ENCODE peak calls at places on chromosomes 6 and 20, in four cellular contexts. O is cardiac muscle cell, I is GM12878, H is brain microvascular endothelial cell. Q is an unnamed sample.

GRCh38 chr20:4740774-4741431 is 19.2 kb downstream of the PRND start:
- DNase-seq in H (peak; percentile 42), I (no peak), O (peak; percentile 64), Q (peak; percentile 63)

GRCh38 chr20:51350941-51351631 is 191.4 kb downstream of the NFATC2 start:
- DNase-seq in O (no peak), I (no peak), H (peak; percentile 98), Q (no peak)

GRCh38 chr6:354631-355280 is 36.8 kb upstream of the IRF4 start:
- DNase-seq in H (no peak), O (no peak), I (no peak), Q (no peak)

GRCh38 chr6:137738197-137738596 is 128.9 kb upstream of the TNFAIP3 start:
- DNase-seq in H (peak; percentile 97), O (no peak), I (no peak), Q (no peak)

GRCh38 chr6:17035257-17035757 is 66.5 kb upstream of the STMND1 start:
- DNase-seq in H (no peak), O (no peak), I (no peak), Q (no peak)

GRCh38 chr6:73579851-73580246 is 59.0 kb upstream of the EEF1A1 start:
- DNase-seq in O (no peak), I (peak; percentile 15), H (peak; percentile 76), Q (peak; percentile 55)

GRCh38 chr6:124964084-124964763 is 2.0 kb downstream of the RNF217 start:
- DNase-seq in O (no peak), I (no peak), H (no peak), Q (no peak)

GRCh38 chr20:10463622-10464021 is 28.5 kb downstream of the SLX4IP start:
- DNase-seq in O (no peak), H (no peak), I (no peak), Q (no peak)

GRCh38 chr20:53959849-53960585 is 110.4 kb downstream of the BCAS1 start:
- DNase-seq in O (no peak), I (no peak), H (peak; percentile 44), Q (no peak)

GRCh38 chr20:23094927-23095326 is 8.8 kb upstream of the CD93 start:
- DNase-seq in I (no peak), H (no peak), O (no peak), Q (no peak)

GRCh38 chr6:1024587-1024986 is 287.3 kb upstream of the FOXQ1 start:
- DNase-seq in H (peak; percentile 79), I (no peak), O (no peak), Q (no peak)

GRCh38 chr6:5707646-5708045 is 299.1 kb downstream of the NRN1 start:
- DNase-seq in H (no peak), I (no peak), O (no peak), Q (no peak)

GRCh38 chr6:5710516-5710915 is 296.2 kb downstream of the NRN1 start:
- DNase-seq in I (no peak), O (no peak), H (no peak), Q (no peak)

GRCh38 chr6:5705256-5705655 is 301.5 kb downstream of the NRN1 start:
- DNase-seq in I (no peak), O (no peak), H (no peak), Q (no peak)

GRCh38 chr6:5701086-5701661 is 305.6 kb downstream of the NRN1 start:
- DNase-seq in H (no peak), O (no peak), I (no peak), Q (no peak)

DNA sequence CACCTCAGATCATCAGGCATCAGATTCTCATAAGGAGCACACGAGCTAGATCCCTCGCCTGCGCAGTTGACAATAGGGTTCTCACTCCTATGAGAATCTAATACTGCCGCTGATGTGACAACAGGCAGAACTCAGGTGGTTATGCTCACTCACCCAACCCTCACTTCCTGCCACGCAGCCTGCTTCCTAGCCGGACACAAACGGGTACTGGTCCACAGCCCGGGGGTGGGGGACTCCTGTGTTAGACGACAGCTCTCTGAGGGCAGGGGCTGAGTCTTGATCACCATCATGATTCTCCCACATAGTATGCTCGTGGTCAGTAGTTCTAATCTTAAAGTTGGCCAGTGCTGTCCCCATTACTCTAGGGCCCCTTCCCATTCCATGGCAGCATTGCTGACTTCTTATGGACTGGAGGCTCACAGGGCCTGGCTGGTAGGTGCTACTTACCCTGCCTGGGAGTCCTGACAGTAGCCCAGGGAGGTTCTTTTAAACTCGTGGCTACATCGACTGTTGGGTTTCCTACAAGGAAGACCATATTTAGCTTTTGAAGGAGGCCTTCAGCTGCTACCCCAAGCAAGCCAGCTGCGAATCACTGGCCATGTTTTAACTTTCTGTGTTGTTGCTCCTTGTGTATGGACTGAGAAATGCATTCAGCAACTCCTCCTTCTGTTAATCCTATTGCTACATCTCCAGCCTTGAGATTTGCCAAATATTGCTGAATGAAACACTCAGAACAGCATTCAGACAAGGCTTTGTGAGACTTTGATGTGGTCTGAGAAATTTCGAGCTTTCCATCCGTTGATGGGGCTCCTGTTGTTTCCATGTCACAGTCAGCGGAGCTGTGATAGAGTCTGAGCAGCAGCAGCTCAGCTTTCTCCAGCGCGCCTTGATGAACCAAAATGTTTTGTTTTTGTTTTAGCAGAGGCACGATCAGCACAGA is 300.4 kb downstream of the NRN1 start:
- DNase-seq in O (no peak), I (no peak), H (no peak), Q (no peak)
- H3K4me3 ChIP-seq in O (no peak overlapping the region), I (no peak overlapping the region), H (no peak overlapping the region), Q (no peak overlapping the region)

GRCh38 chr6:169961772-169962561 is 210.5 kb downstream of the ERMARD start:
- DNase-seq in O (peak; percentile 60), I (no peak), H (no peak), Q (no peak)
- TF ChIP-seq CTCF in O (peak; percentile 62), I (peak; percentile 4), H (no peak), Q (no peak)

GRCh38 chr6:31174378-31174777 is 3.9 kb upstream of the POU5F1 start:
- DNase-seq in O (no peak), I (no peak), H (no peak), Q (no peak)
- H3K4me3 ChIP-seq in O (no peak overlapping the region), I (no peak overlapping the region), H (no peak overlapping the region), Q (no peak overlapping the region)

DNA sequence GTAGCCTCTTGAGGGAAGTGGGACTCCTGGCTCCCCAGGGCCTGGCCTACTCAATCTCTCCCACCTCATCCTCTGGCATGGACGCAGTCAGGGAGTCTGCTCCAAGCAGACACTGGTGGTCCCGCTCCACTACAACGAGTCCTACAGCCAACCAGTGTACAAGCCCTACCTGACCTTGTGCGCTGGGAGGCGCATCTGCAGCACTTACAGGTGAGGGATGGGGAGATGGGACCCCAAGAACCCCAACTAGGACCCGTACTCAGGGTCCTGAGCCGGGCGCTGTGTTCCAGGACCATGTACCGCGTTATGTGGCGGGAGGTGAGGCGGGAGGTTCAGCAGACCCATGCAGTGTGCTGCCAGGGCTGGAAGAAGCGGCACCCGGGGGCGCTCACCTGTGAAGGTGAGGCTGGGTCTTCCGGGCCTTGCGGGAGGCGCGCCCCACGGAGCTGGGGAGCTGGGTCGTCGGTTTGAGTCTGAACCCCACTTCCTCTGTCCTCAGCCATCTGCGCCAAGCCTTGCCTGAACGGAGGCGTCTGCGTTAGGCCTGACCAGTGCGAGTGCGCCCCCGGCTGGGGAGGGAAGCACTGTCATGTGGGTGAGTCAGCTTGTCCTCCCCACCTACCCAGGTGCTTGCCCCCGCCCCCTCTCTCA is 2.1 kb downstream of the EGFL8 start:
- DNase-seq in H (no peak), O (no peak), I (no peak), Q (no peak)
- TF ChIP-seq CTCF in H (peak; percentile 49), O (peak; percentile 4), I (no peak), Q (no peak)

GRCh38 chr6:164925681-164926530 is 383.5 kb downstream of the C6orf118 start:
- DNase-seq in H (no peak), I (no peak), O (no peak), Q (no peak)

GRCh38 chr6:164926686-164927085 is 382.7 kb downstream of the C6orf118 start:
- DNase-seq in O (no peak), H (no peak), I (no peak), Q (no peak)

GRCh38 chr6:164928366-164929154 is 380.8 kb downstream of the C6orf118 start:
- DNase-seq in O (no peak), I (no peak), H (no peak), Q (no peak)

GRCh38 chr6:164928041-164928321 is 381.4 kb downstream of the C6orf118 start:
- DNase-seq in O (no peak), I (no peak), H (no peak), Q (no peak)

GRCh38 chr6:164927288-164928040 is 381.9 kb downstream of the C6orf118 start:
- DNase-seq in O (peak; percentile 77), H (peak; percentile 52), I (no peak), Q (peak; percentile 61)
- H3K4me3 ChIP-seq in O (no peak overlapping the region), H (no peak overlapping the region), I (no peak overlapping the region), Q (no peak overlapping the region)

GRCh38 chr6:149545258-149545753 is 537 bp downstream of the PPIL4 start:
- DNase-seq in H (peak; percentile 75), O (peak; percentile 29), I (no peak), Q (peak; percentile 66)
- TF ChIP-seq CTCF in H (no peak), O (no peak), I (peak; percentile 27), Q (peak; percentile 16)

GRCh38 chr6:44076016-44076365 is 51.3 kb downstream of the MRPL14 start:
- DNase-seq in O (no peak), I (no peak), H (no peak), Q (no peak)
- H3K4me3 ChIP-seq in O (no peak overlapping the region), I (no peak overlapping the region), H (no peak overlapping the region), Q (peak overlapping the region; percentile 94)

DNA sequence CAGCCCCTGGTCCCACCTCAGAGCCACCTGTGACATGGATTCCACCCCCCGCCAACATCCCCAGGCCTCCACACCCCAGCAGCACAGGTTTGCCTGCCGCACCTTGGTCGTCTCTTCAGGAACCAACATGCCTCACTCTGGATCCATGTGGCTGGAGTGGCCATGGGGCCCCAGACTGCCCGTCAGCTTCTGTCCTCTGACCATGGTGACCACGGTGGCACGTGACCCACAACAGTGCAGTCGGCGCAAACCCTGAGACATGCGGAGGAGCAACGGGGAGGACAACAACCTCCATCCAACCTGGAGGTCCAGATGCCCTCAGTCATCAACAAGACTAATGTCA is 85.6 kb downstream of the ANKRD60 start:
- DNase-seq in I (no peak), H (no peak), O (no peak), Q (no peak)
- TF ChIP-seq CTCF in I (no peak), H (no peak), O (no peak), Q (no peak)

GRCh38 chr6:52538252-52538905 is 38.5 kb downstream of the TRAM2 start:
- DNase-seq in I (no peak), H (no peak), O (no peak), Q (no peak)
- H3K4me3 ChIP-seq in I (no peak overlapping the region), H (no peak overlapping the region), O (no peak overlapping the region), Q (no peak overlapping the region)